ENCODE peak calls at places on chromosomes 7 and 10, in ten cellular contexts. E is AG04449; J is T-helper 9 cell; F is memory B cell; N is HT-29; H is stimulated activated CD4-positive, alpha-beta T cell treated with anti-CD3 and anti-CD28 coated beads, Interleukin-1b, Interleukin-23, amount 100 ng/mL, for 1 hour; Y is CD8-positive, alpha-beta T cell; X is left lobe of liver; A is MV-4-11; I is GM23248. S is an unnamed sample.

GRCh38 chr7:105006367-105007139 is 7.5 kb upstream of the KMT2E start:
- DNase-seq in E (no peak), J (no peak), F (no peak), N (peak), H (no peak), Y (no peak), X (no peak), A (no peak), I (no peak), S (no peak)

GRCh38 chr7:79778786-79779382 is 325.4 kb upstream of the MAGI2 start:
- DNase-seq in E (peak), J (no peak), F (no peak), N (no peak), H (no peak), Y (no peak), X (no peak), A (peak), I (peak), S (no peak)

GRCh38 chr7:140404565-140405080 is 765 bp downstream of the RAB19 start:
- DNase-seq in E (no peak), J (no peak), F (no peak), N (peak), H (no peak), Y (no peak), X (no peak), A (no peak), I (no peak), S (no peak)

GRCh38 chr10:104328636-104328915 is 9.7 kb downstream of the ITPRIP start:
- DNase-seq in E (no peak), J (no peak), F (no peak), N (no peak), H (no peak), Y (no peak), X (no peak), A (no peak), I (no peak), S (no peak)

GRCh38 chr7:40329601-40330153 is 194.9 kb downstream of the SUGCT start:
- DNase-seq in E (no peak), J (no peak), F (peak), N (peak), H (no peak), Y (no peak), X (no peak), A (no peak), I (peak), S (no peak)

GRCh38 chr10:52786098-52786497 is 13.5 kb upstream of the MBL2 start:
- DNase-seq in E (no peak), J (no peak), F (no peak), N (no peak), H (no peak), Y (no peak), X (no peak), A (no peak), I (no peak), S (no peak)

GRCh38 chr7:135342887-135343286 is 109.2 kb downstream of the STRA8 start:
- DNase-seq in E (no peak), J (no peak), F (no peak), N (no peak), H (no peak), Y (no peak), X (no peak), A (no peak), I (no peak), S (no peak)

GRCh38 chr7:107902381-107902780 is 11.4 kb downstream of the DLD start:
- DNase-seq in E (no peak), J (no peak), F (no peak), N (no peak), H (no peak), Y (no peak), X (no peak), A (no peak), I (no peak), S (no peak)

GRCh38 chr7:100753750-100754149 is 20.4 kb downstream of the ZAN start:
- DNase-seq in E (no peak), J (no peak), F (no peak), N (no peak), H (no peak), Y (no peak), X (no peak), A (no peak), I (peak), S (no peak)

GRCh38 chr7:99126921-99127553 is 16.9 kb downstream of the SMURF1 start:
- DNase-seq in E (no peak), J (no peak), F (no peak), N (no peak), H (no peak), Y (no peak), X (no peak), A (peak), I (peak), S (no peak)

GRCh38 chr7:87816389-87816788 is 59.8 kb downstream of the SLC25A40 start:
- DNase-seq in E (no peak), J (no peak), F (no peak), N (no peak), H (no peak), Y (no peak), X (no peak), A (no peak), I (no peak), S (no peak)

GRCh38 chr10:60846173-60846572 is 67.9 kb downstream of the CDK1 start:
- DNase-seq in E (no peak), J (no peak), F (no peak), N (peak), H (no peak), Y (no peak), X (no peak), A (no peak), I (peak), S (no peak)

GRCh38 chr7:50221028-50221427 is 83.5 kb upstream of the IKZF1 start:
- DNase-seq in E (no peak), J (no peak), F (no peak), N (no peak), H (no peak), Y (no peak), X (no peak), A (peak), I (no peak), S (no peak)

GRCh38 chr7:93115796-93116195 is 2.0 kb downstream of the SAMD9 start:
- DNase-seq in E (no peak), J (no peak), F (no peak), N (peak), H (no peak), Y (no peak), X (no peak), A (no peak), I (peak), S (no peak)

GRCh38 chr7:152699101-152699500 is 23.2 kb upstream of the XRCC2 start:
- DNase-seq in E (no peak), J (no peak), F (no peak), N (no peak), H (no peak), Y (no peak), X (no peak), A (no peak), I (no peak), S (no peak)

GRCh38 chr10:131649609-131650008 is 251.2 kb upstream of the PPP2R2D start:
- DNase-seq in E (no peak), J (no peak), F (no peak), N (no peak), H (no peak), Y (no peak), X (no peak), A (no peak), I (no peak), S (no peak)

GRCh38 chr7:78528964-78529363 is 730.4 kb downstream of the PHTF2 start:
- DNase-seq in E (no peak), J (no peak), F (no peak), N (no peak), H (no peak), Y (no peak), X (no peak), A (no peak), I (peak), S (no peak)

GRCh38 chr7:83347836-83348482 is 185.3 kb upstream of the PCLO start:
- DNase-seq in E (peak), J (no peak), F (no peak), N (peak), H (no peak), Y (no peak), X (no peak), A (no peak), I (peak), S (no peak)